ENCODE peak calls at places on chromosomes 1 and 21, in seven cellular contexts. K is NT2/D1; D is SJCRH30; E is CD8-positive, alpha-beta T cell; I is GM23338; Q is heart left ventricle; G is SK-N-SH. M is an unnamed sample. For H3K4me1 and H3K27me3, the result is how much of the 10 kb centered on the place peaks cover.

GRCh38 chr21:45386728-45387371 is 18.1 kb upstream of the COL18A1 start:
- DNase-seq in K (no peak), Q (peak), I (no peak), G (peak), E (no peak), D (peak), M (no peak)

GRCh38 chr1:229204863-229205777 is 65.8 kb upstream of the RAB4A start:
- DNase-seq in D (no peak), K (no peak), Q (no peak), I (no peak), G (no peak), E (no peak), M (no peak)

GRCh38 chr1:216705686-216706085 is 17.5 kb downstream of the ESRRG start:
- DNase-seq in D (no peak), I (no peak), G (peak), K (no peak), E (no peak), Q (no peak), M (no peak)

GRCh38 chr1:180213401-180214177 is 16.5 kb upstream of the LHX4 start:
- DNase-seq in D (no peak), K (no peak), I (peak), E (peak), G (no peak), Q (no peak), M (no peak)

GRCh38 chr1:117967900-117968299 is 38.4 kb downstream of the WDR3 start:
- DNase-seq in D (peak), Q (no peak), E (no peak), I (no peak), G (peak), K (no peak), M (no peak)

GRCh38 chr1:201504179-201504631 is 2.7 kb downstream of the CSRP1 start:
- DNase-seq in Q (no peak), K (no peak), D (no peak), G (no peak), I (no peak), E (no peak), M (no peak)

GRCh38 chr1:48236716-48237470 is 14.4 kb downstream of the SLC5A9 start:
- DNase-seq in Q (no peak), E (no peak), K (no peak), I (peak), G (peak), D (no peak), M (no peak)

GRCh38 chr1:203628185-203628996 is 1.8 kb downstream of the ATP2B4 start:
- DNase-seq in G (no peak), D (peak), K (peak), I (peak), E (no peak), Q (no peak), M (no peak)

GRCh38 chr1:53327183-53327941 is 508 bp downstream of the LRP8 start:
- DNase-seq in D (peak), I (peak), G (peak), Q (peak), K (peak), E (peak), M (no peak)

GRCh38 chr1:185960377-185961151 is 226.4 kb downstream of the HMCN1 start:
- DNase-seq in K (no peak), Q (peak), E (no peak), D (no peak), G (no peak), I (no peak), M (peak)

GRCh38 chr1:211783897-211784296 is 46.7 kb downstream of the LPGAT1 start:
- DNase-seq in D (no peak), Q (no peak), K (no peak), G (no peak), I (no peak), E (no peak), M (no peak)

GRCh38 chr1:225692517-225692879 is 39.6 kb upstream of the ENAH start:
- DNase-seq in D (no peak), E (no peak), G (no peak), I (no peak), Q (no peak), K (no peak), M (no peak)

GRCh38 chr1:91579658-91580228 is 79.1 kb downstream of the CDC7 start:
- DNase-seq in I (no peak), E (no peak), G (no peak), K (no peak), Q (no peak), D (no peak), M (peak)

GRCh38 chr1:111515291-111516007 is 12.0 kb upstream of the ADORA3 start:
- DNase-seq in G (peak), E (no peak), Q (peak), K (no peak), D (no peak), I (peak), M (no peak)

GRCh38 chr1:19361231-19362147 is 49.4 kb downstream of the SLC66A1 start:
- DNase-seq in G (no peak), K (no peak), D (no peak), I (no peak), Q (no peak), E (no peak), M (no peak)

GRCh38 chr1:76073471-76073870 is 1.1 kb upstream of the ST6GALNAC3 start:
- DNase-seq in I (peak), K (no peak), Q (no peak), D (peak), G (no peak), E (no peak), M (no peak)

GRCh38 chr1:219174672-219175564 is 1.2 kb downstream of the LYPLAL1 start:
- DNase-seq in I (peak), G (no peak), E (no peak), Q (peak), D (peak), K (peak), M (no peak)

GRCh38 chr1:109392788-109393580 is 4.7 kb downstream of the SORT1 start:
- DNase-seq in E (no peak), I (no peak), Q (peak), K (no peak), D (peak), G (no peak), M (no peak)

GRCh38 chr1:95022527-95022926 is 50.2 kb downstream of the ALG14 start:
- DNase-seq in D (no peak), K (no peak), G (no peak), E (no peak), I (no peak), Q (no peak), M (no peak)

GRCh38 chr1:115641762-115642167 is at the start of gene VANGL1:
- DNase-seq in D (peak), I (peak), Q (peak), E (no peak), K (no peak), G (peak), M (peak)

GRCh38 chr1:185567006-185567405 is 167.2 kb upstream of the HMCN1 start:
- DNase-seq in K (no peak), G (no peak), I (no peak), E (no peak), D (no peak), Q (no peak), M (no peak)

GRCh38 chr1:68221001-68221970 is 11.0 kb downstream of the WLS start:
- DNase-seq in G (no peak), D (no peak), K (no peak), I (no peak), Q (no peak), E (no peak), M (no peak)

GRCh38 chr1:75035536-75035935 is 98.7 kb upstream of the LHX8 start:
- DNase-seq in G (no peak), D (no peak), K (no peak), E (no peak), I (no peak), Q (no peak), M (no peak)

GRCh38 chr1:57007948-57008347 is 42.1 kb upstream of the C8B start:
- DNase-seq in I (no peak), Q (no peak), K (no peak), G (no peak), D (no peak), E (no peak), M (no peak)

GRCh38 chr1:223500560-223501425 is 107.6 kb downstream of the CCDC185 start:
- DNase-seq in Q (no peak), G (no peak), D (no peak), E (no peak), I (peak), K (peak), M (no peak)

GRCh38 chr1:152110860-152111514 is 4.3 kb downstream of the TCHH start:
- DNase-seq in Q (no peak), D (no peak), K (peak), E (no peak), G (no peak), I (peak), M (no peak)

GRCh38 chr1:228964178-228964819 is 229.0 kb downstream of the RHOU start:
- DNase-seq in E (no peak), Q (no peak), I (no peak), D (no peak), K (no peak), G (no peak), M (no peak)

GRCh38 chr1:230250676-230251075 is 175.5 kb downstream of the PGBD5 start:
- DNase-seq in D (no peak), E (no peak), I (peak), K (no peak), Q (no peak), G (no peak), M (no peak)

GRCh38 chr21:41387824-41388223 is 26.0 kb downstream of the MX2 start:
- DNase-seq in D (no peak), I (no peak), E (no peak), Q (no peak), K (no peak), G (no peak), M (no peak)

GRCh38 chr1:92315766-92316413 is 17.0 kb downstream of the RPAP2 start:
- DNase-seq in E (peak), D (no peak), I (no peak), Q (no peak), K (no peak), G (no peak), M (no peak)

GRCh38 chr1:62407398-62408009 is 29.3 kb upstream of the USP1 start:
- DNase-seq in D (peak), I (peak), E (no peak), K (peak), Q (no peak), G (peak), M (no peak)

GRCh38 chr1:63042278-63042677 is 258.3 kb downstream of the ATG4C start:
- DNase-seq in G (no peak), K (peak), Q (no peak), E (no peak), I (peak), D (no peak), M (no peak)

GRCh38 chr1:94345148-94345721 is 73.0 kb upstream of the ABCD3 start:
- DNase-seq in I (no peak), D (no peak), K (no peak), E (no peak), Q (no peak), G (no peak), M (peak)

GRCh38 chr21:36609654-36610053 is 89.3 kb upstream of the SIM2 start:
- DNase-seq in I (no peak), E (no peak), D (no peak), Q (no peak), G (no peak), K (no peak), M (no peak)

GRCh38 chr1:2431095-2431494 is 18.7 kb upstream of the PEX10 start:
- DNase-seq in D (no peak), K (no peak), G (no peak), E (no peak), I (no peak), Q (no peak), M (no peak)

GRCh38 chr1:198986442-198986841 is 347.6 kb downstream of the PTPRC start:
- DNase-seq in E (no peak), G (no peak), I (no peak), K (no peak), D (no peak), Q (no peak), M (no peak)

GRCh38 chr21:44682580-44683151 is 703 bp upstream of the KRTAP12-1 start:
- DNase-seq in D (no peak), E (no peak), K (no peak), G (no peak), I (no peak), Q (no peak), M (peak)

GRCh38 chr1:61085191-61086086 is 3.1 kb downstream of the NFIA start:
- DNase-seq in K (no peak), Q (no peak), G (no peak), I (no peak), E (no peak), D (no peak), M (no peak)

GRCh38 chr1:208461680-208462079 is 217.5 kb upstream of the PLXNA2 start:
- DNase-seq in E (no peak), D (no peak), I (peak), Q (no peak), K (peak), G (no peak), M (no peak)

GRCh38 chr1:234281826-234282489 is 91.3 kb upstream of the COA6 start:
- DNase-seq in Q (no peak), K (no peak), D (no peak), I (no peak), G (peak), E (no peak), M (no peak)

GRCh38 chr1:101165514-101165913 is 71.3 kb upstream of the S1PR1 start:
- DNase-seq in I (no peak), G (no peak), D (no peak), Q (no peak), K (no peak), E (no peak), M (no peak)

GRCh38 chr1:101166583-101167120 is 70.2 kb upstream of the S1PR1 start:
- DNase-seq in Q (no peak), D (no peak), E (no peak), G (no peak), I (no peak), K (no peak), M (no peak)

GRCh38 chr1:101165944-101166343 is 70.9 kb upstream of the S1PR1 start:
- DNase-seq in Q (no peak), E (no peak), D (no peak), K (peak), I (peak), G (no peak), M (no peak)

GRCh38 chr1:101170506-101171050 is 66.2 kb upstream of the S1PR1 start:
- DNase-seq in G (no peak), I (no peak), E (no peak), Q (no peak), K (no peak), D (no peak), M (no peak)

DNA sequence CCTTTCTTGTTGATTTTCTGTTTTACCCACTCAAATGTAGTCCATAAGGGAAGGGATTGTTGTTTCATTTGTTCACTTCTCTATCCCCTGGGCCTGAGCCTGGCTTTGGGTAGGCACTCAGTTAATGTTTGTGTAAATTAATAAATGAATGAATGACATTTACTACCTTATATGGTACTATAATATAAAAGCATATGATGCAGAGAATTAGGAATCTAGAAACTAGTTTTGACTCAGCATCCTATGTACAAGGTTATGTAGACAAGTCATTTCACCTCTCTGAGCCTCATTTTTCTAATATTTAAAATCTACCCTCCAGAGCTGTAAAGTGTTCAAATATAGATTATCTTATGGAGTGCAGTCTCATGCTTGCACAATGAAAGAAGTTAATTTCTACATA is 68.9 kb upstream of the S1PR1 start:
- DNase-seq in D (no peak), Q (no peak), G (no peak), I (no peak), E (no peak), K (no peak), M (no peak)
- H3K4me3 ChIP-seq in D (no peak), Q (no peak), G (no peak), I (no peak), E (no peak), K (no peak), M (no peak)

DNA sequence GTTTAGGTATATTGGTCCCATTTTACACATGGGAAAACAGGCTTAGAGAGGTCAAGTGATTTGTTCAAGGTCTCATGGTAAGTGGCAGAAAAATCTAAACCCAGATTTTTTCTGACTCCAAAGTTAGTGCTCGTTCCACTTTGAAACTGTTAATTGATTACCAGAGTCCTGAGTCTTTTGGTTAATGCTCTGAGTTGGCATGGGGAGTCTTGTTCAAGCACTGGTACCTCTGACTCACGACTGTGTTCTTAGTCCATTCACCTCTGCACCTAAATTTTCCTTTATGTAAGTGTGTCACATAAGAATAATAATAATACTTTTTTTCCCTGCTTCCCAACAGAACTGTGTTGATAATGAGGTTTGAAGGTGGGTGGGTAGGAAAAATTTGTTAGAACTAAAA is 59.3 kb downstream of the VANGL2 start:
- DNase-seq in K (no peak), D (no peak), Q (no peak), E (no peak), I (no peak), G (no peak), M (no peak)
- H3K4me1 ChIP-seq in K (under half), D (under half), Q (under half), E (under half), I (under half), G (under half), M (under half)

DNA sequence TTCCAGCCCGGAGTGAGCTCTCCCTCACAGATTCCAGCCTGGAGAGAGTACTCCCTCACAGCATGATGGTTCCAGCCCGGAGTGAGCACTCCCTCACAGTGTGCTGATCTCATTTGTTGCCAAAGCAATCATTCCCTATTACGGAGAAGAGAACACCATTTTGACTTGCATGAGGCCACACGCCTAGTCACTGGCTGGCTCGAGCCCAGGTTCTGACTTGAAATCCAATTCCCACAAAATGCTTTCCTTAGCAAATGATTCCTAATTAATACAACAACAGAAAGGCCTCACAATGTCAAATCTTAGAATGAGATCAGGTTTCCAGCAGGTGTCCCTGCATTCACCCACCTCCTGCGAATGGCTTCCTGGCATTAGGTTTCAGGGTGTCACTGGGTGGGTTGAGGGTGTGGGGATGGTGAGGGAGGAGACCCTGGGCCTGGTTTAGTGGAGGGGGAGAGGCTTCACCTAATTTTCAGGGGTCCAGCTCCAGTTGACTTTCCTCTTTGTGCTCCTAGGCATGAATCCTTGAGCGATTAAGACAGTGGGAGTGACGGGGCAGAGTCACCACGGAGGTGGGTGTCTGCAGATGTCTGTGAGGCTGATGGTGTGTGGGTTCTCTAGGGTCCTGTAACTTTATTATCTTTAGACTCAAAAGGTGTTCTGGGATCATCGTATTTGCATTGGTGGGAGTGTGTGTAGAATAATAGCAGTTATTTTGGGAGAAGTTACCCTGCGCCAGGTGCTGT is 158.5 kb downstream of the KCNJ6 start:
- DNase-seq in D (no peak), Q (no peak), I (no peak), E (no peak), K (no peak), G (no peak), M (no peak)
- H3K27me3 ChIP-seq in D (under half), Q (under half), I (under half), E (under half), K (under half), G (under half), M (under half)

GRCh38 chr21:39659070-39659815 is 46.5 kb downstream of the B3GALT5 start:
- DNase-seq in D (no peak), Q (no peak), I (no peak), K (no peak), E (no peak), G (no peak), M (no peak)

GRCh38 chr21:39660596-39660995 is 47.9 kb downstream of the B3GALT5 start:
- DNase-seq in K (peak), E (no peak), D (peak), I (no peak), Q (peak), G (no peak), M (no peak)

GRCh38 chr21:39661740-39662139 is 49.0 kb downstream of the B3GALT5 start:
- DNase-seq in D (no peak), E (no peak), Q (no peak), G (no peak), I (no peak), K (no peak), M (no peak)

GRCh38 chr21:39661121-39661520 is 48.4 kb downstream of the B3GALT5 start:
- DNase-seq in I (no peak), D (no peak), E (no peak), Q (no peak), G (no peak), K (no peak), M (no peak)

GRCh38 chr21:39660191-39660590 is 47.5 kb downstream of the B3GALT5 start:
- DNase-seq in G (peak), K (no peak), E (no peak), D (peak), I (no peak), Q (peak), M (no peak)
- H3K4me3 ChIP-seq in G (no peak), K (no peak), E (no peak), D (peak), I (no peak), Q (peak), M (peak)

GRCh38 chr21:29313662-29314408 is 15.1 kb downstream of the BACH1 start:
- DNase-seq in D (no peak), K (no peak), G (no peak), Q (no peak), I (no peak), E (no peak), M (no peak)

GRCh38 chr21:29315155-29315749 is 16.5 kb downstream of the BACH1 start:
- DNase-seq in D (no peak), E (no peak), G (no peak), I (peak), Q (no peak), K (no peak), M (no peak)

GRCh38 chr21:29308456-29308783 is 9.7 kb downstream of the BACH1 start:
- DNase-seq in D (no peak), K (no peak), G (no peak), I (no peak), Q (no peak), E (no peak), M (no peak)

GRCh38 chr21:29309703-29310102 is 11.0 kb downstream of the BACH1 start:
- DNase-seq in Q (no peak), D (no peak), G (no peak), I (no peak), E (no peak), K (no peak), M (no peak)

GRCh38 chr21:29311802-29312201 is 13.1 kb downstream of the BACH1 start:
- DNase-seq in G (no peak), E (no peak), K (no peak), Q (no peak), I (no peak), D (no peak), M (peak)
- H3K4me1 ChIP-seq in G (under half), E (under half), K (under half), Q (under half), I (under half), D (under half), M (half or more)

GRCh38 chr21:32946654-32947053 is 79.1 kb upstream of the OLIG2 start:
- DNase-seq in E (no peak), K (no peak), G (no peak), D (no peak), Q (no peak), I (no peak), M (no peak)

GRCh38 chr21:32947736-32948135 is 78.0 kb upstream of the OLIG2 start:
- DNase-seq in K (no peak), D (no peak), Q (no peak), E (no peak), G (no peak), I (no peak), M (no peak)

GRCh38 chr21:32951041-32951440 is 74.7 kb upstream of the OLIG2 start:
- DNase-seq in K (peak), D (peak), G (no peak), Q (no peak), E (no peak), I (peak), M (no peak)

GRCh38 chr21:32954353-32954752 is 71.4 kb upstream of the OLIG2 start:
- DNase-seq in G (no peak), I (no peak), E (no peak), Q (no peak), K (no peak), D (no peak), M (no peak)

GRCh38 chr21:32949701-32950100 is 76.0 kb upstream of the OLIG2 start:
- DNase-seq in I (no peak), K (no peak), Q (no peak), D (no peak), G (no peak), E (no peak), M (no peak)
- H3K27me3 ChIP-seq in I (under half), K (under half), Q (under half), D (under half), G (under half), E (under half), M (under half)